ENCODE peak calls at places on chromosome 1, in ten cellular contexts. One of them, this sample, is unnamed.
A peak's percentile ranks its signal among the peaks of the same experiment; 100 is the strongest.

GRCh38 chr1:1361982-1362423 is 3.6 kb upstream of the MXRA8 start:
- DNase-seq in type B pancreatic cell: no peak
- DNase-seq in ELR: peak; percentile 88
- DNase-seq in H9: peak; percentile 61
- DNase-seq in stimulated activated naive B cell treated with anti-CD40 and anti-IgM and Interleukin-4, amounts not matched to agents 10 μg/mL and 1 μg/mL and 100 μg/mL, for 72 hours: no peak
- DNase-seq in lower leg skin: no peak
- DNase-seq in stimulated activated CD4-positive, alpha-beta T cell treated with anti-CD3 and anti-CD28 coated beads, TNF-alpha, amount 100 ng/mL, for 48 hours: no peak
- DNase-seq in NCI-H1105 treated with DMSO at 0.1 percent for 48 hours: no peak
- DNase-seq in 8988T: no peak
- DNase-seq in effector memory CD8-positive, alpha-beta T cell: no peak
- DNase-seq in this sample: no peak

GRCh38 chr1:202233824-202234223 is 40.2 kb downstream of the LGR6 start:
- DNase-seq in stimulated activated naive B cell treated with anti-CD40 and anti-IgM and Interleukin-4, amounts not matched to agents 10 μg/mL and 1 μg/mL and 100 μg/mL, for 72 hours: no peak
- DNase-seq in effector memory CD8-positive, alpha-beta T cell: no peak
- DNase-seq in H9: no peak
- DNase-seq in ELR: no peak
- DNase-seq in stimulated activated CD4-positive, alpha-beta T cell treated with anti-CD3 and anti-CD28 coated beads, TNF-alpha, amount 100 ng/mL, for 48 hours: no peak
- DNase-seq in NCI-H1105 treated with DMSO at 0.1 percent for 48 hours: no peak
- DNase-seq in lower leg skin: no peak
- DNase-seq in type B pancreatic cell: no peak
- DNase-seq in 8988T: no peak
- DNase-seq in this sample: no peak

GRCh38 chr1:49297783-49298182 is 521.1 kb upstream of the BEND5 start:
- DNase-seq in effector memory CD8-positive, alpha-beta T cell: no peak
- DNase-seq in stimulated activated CD4-positive, alpha-beta T cell treated with anti-CD3 and anti-CD28 coated beads, TNF-alpha, amount 100 ng/mL, for 48 hours: no peak
- DNase-seq in ELR: no peak
- DNase-seq in NCI-H1105 treated with DMSO at 0.1 percent for 48 hours: no peak
- DNase-seq in stimulated activated naive B cell treated with anti-CD40 and anti-IgM and Interleukin-4, amounts not matched to agents 10 μg/mL and 1 μg/mL and 100 μg/mL, for 72 hours: no peak
- DNase-seq in H9: peak; percentile 29
- DNase-seq in 8988T: no peak
- DNase-seq in type B pancreatic cell: no peak
- DNase-seq in lower leg skin: no peak
- DNase-seq in this sample: no peak

GRCh38 chr1:150498342-150498741 is 9.6 kb upstream of the ECM1 start:
- DNase-seq in stimulated activated CD4-positive, alpha-beta T cell treated with anti-CD3 and anti-CD28 coated beads, TNF-alpha, amount 100 ng/mL, for 48 hours: no peak
- DNase-seq in H9: no peak
- DNase-seq in effector memory CD8-positive, alpha-beta T cell: no peak
- DNase-seq in 8988T: no peak
- DNase-seq in stimulated activated naive B cell treated with anti-CD40 and anti-IgM and Interleukin-4, amounts not matched to agents 10 μg/mL and 1 μg/mL and 100 μg/mL, for 72 hours: no peak
- DNase-seq in NCI-H1105 treated with DMSO at 0.1 percent for 48 hours: no peak
- DNase-seq in type B pancreatic cell: no peak
- DNase-seq in lower leg skin: no peak
- DNase-seq in ELR: no peak
- DNase-seq in this sample: no peak

GRCh38 chr1:26529655-26530539 is at the start of gene RPS6KA1:
- DNase-seq in NCI-H1105 treated with DMSO at 0.1 percent for 48 hours: peak; percentile 63
- DNase-seq in H9: peak; percentile 82
- DNase-seq in lower leg skin: peak; percentile 89
- DNase-seq in stimulated activated naive B cell treated with anti-CD40 and anti-IgM and Interleukin-4, amounts not matched to agents 10 μg/mL and 1 μg/mL and 100 μg/mL, for 72 hours: peak; percentile 51
- DNase-seq in ELR: peak; percentile 66
- DNase-seq in effector memory CD8-positive, alpha-beta T cell: no peak
- DNase-seq in 8988T: peak; percentile 87
- DNase-seq in stimulated activated CD4-positive, alpha-beta T cell treated with anti-CD3 and anti-CD28 coated beads, TNF-alpha, amount 100 ng/mL, for 48 hours: peak; percentile 41
- DNase-seq in type B pancreatic cell: peak; percentile 80
- DNase-seq in this sample: peak; percentile 55

GRCh38 chr1:14704846-14705245 is 106.4 kb downstream of the KAZN start:
- DNase-seq in type B pancreatic cell: no peak
- DNase-seq in effector memory CD8-positive, alpha-beta T cell: no peak
- DNase-seq in NCI-H1105 treated with DMSO at 0.1 percent for 48 hours: no peak
- DNase-seq in stimulated activated naive B cell treated with anti-CD40 and anti-IgM and Interleukin-4, amounts not matched to agents 10 μg/mL and 1 μg/mL and 100 μg/mL, for 72 hours: no peak
- DNase-seq in H9: no peak
- DNase-seq in stimulated activated CD4-positive, alpha-beta T cell treated with anti-CD3 and anti-CD28 coated beads, TNF-alpha, amount 100 ng/mL, for 48 hours: no peak
- DNase-seq in 8988T: no peak
- DNase-seq in lower leg skin: no peak
- DNase-seq in ELR: no peak
- DNase-seq in this sample: no peak

GRCh38 chr1:7247158-7247557 is 461.9 kb downstream of the CAMTA1 start:
- DNase-seq in effector memory CD8-positive, alpha-beta T cell: no peak
- DNase-seq in ELR: no peak
- DNase-seq in stimulated activated naive B cell treated with anti-CD40 and anti-IgM and Interleukin-4, amounts not matched to agents 10 μg/mL and 1 μg/mL and 100 μg/mL, for 72 hours: no peak
- DNase-seq in type B pancreatic cell: no peak
- DNase-seq in lower leg skin: no peak
- DNase-seq in NCI-H1105 treated with DMSO at 0.1 percent for 48 hours: no peak
- DNase-seq in 8988T: no peak
- DNase-seq in H9: no peak
- DNase-seq in stimulated activated CD4-positive, alpha-beta T cell treated with anti-CD3 and anti-CD28 coated beads, TNF-alpha, amount 100 ng/mL, for 48 hours: no peak
- DNase-seq in this sample: no peak

GRCh38 chr1:63408331-63408730 is 40.9 kb downstream of the ALG6 start:
- DNase-seq in lower leg skin: no peak
- DNase-seq in type B pancreatic cell: no peak
- DNase-seq in effector memory CD8-positive, alpha-beta T cell: no peak
- DNase-seq in stimulated activated CD4-positive, alpha-beta T cell treated with anti-CD3 and anti-CD28 coated beads, TNF-alpha, amount 100 ng/mL, for 48 hours: no peak
- DNase-seq in NCI-H1105 treated with DMSO at 0.1 percent for 48 hours: no peak
- DNase-seq in ELR: no peak
- DNase-seq in H9: no peak
- DNase-seq in stimulated activated naive B cell treated with anti-CD40 and anti-IgM and Interleukin-4, amounts not matched to agents 10 μg/mL and 1 μg/mL and 100 μg/mL, for 72 hours: no peak
- DNase-seq in 8988T: no peak
- DNase-seq in this sample: no peak

GRCh38 chr1:234531181-234532132 is 52.5 kb upstream of the TARBP1 start:
- DNase-seq in lower leg skin: peak; percentile 93
- DNase-seq in NCI-H1105 treated with DMSO at 0.1 percent for 48 hours: no peak
- DNase-seq in H9: no peak
- DNase-seq in type B pancreatic cell: no peak
- DNase-seq in effector memory CD8-positive, alpha-beta T cell: no peak
- DNase-seq in stimulated activated naive B cell treated with anti-CD40 and anti-IgM and Interleukin-4, amounts not matched to agents 10 μg/mL and 1 μg/mL and 100 μg/mL, for 72 hours: no peak
- DNase-seq in 8988T: no peak
- DNase-seq in stimulated activated CD4-positive, alpha-beta T cell treated with anti-CD3 and anti-CD28 coated beads, TNF-alpha, amount 100 ng/mL, for 48 hours: no peak
- DNase-seq in ELR: no peak
- DNase-seq in this sample: no peak

GRCh38 chr1:55735110-55735509 is 519.9 kb upstream of the USP24 start:
- DNase-seq in ELR: peak; percentile 28
- DNase-seq in H9: no peak
- DNase-seq in type B pancreatic cell: no peak
- DNase-seq in stimulated activated CD4-positive, alpha-beta T cell treated with anti-CD3 and anti-CD28 coated beads, TNF-alpha, amount 100 ng/mL, for 48 hours: no peak
- DNase-seq in stimulated activated naive B cell treated with anti-CD40 and anti-IgM and Interleukin-4, amounts not matched to agents 10 μg/mL and 1 μg/mL and 100 μg/mL, for 72 hours: no peak
- DNase-seq in 8988T: no peak
- DNase-seq in NCI-H1105 treated with DMSO at 0.1 percent for 48 hours: no peak
- DNase-seq in lower leg skin: no peak
- DNase-seq in effector memory CD8-positive, alpha-beta T cell: no peak
- DNase-seq in this sample: no peak

GRCh38 chr1:205519541-205520131 is 15.2 kb downstream of the CDK18 start:
- DNase-seq in stimulated activated CD4-positive, alpha-beta T cell treated with anti-CD3 and anti-CD28 coated beads, TNF-alpha, amount 100 ng/mL, for 48 hours: no peak
- DNase-seq in type B pancreatic cell: no peak
- DNase-seq in effector memory CD8-positive, alpha-beta T cell: no peak
- DNase-seq in NCI-H1105 treated with DMSO at 0.1 percent for 48 hours: no peak
- DNase-seq in H9: peak; percentile 69
- DNase-seq in ELR: no peak
- DNase-seq in stimulated activated naive B cell treated with anti-CD40 and anti-IgM and Interleukin-4, amounts not matched to agents 10 μg/mL and 1 μg/mL and 100 μg/mL, for 72 hours: no peak
- DNase-seq in 8988T: no peak
- DNase-seq in lower leg skin: no peak
- DNase-seq in this sample: no peak

GRCh38 chr1:1069061-1069710 is 4.9 kb downstream of the RNF223 start:
- DNase-seq in NCI-H1105 treated with DMSO at 0.1 percent for 48 hours: peak; percentile 69
- DNase-seq in lower leg skin: peak; percentile 93
- DNase-seq in stimulated activated CD4-positive, alpha-beta T cell treated with anti-CD3 and anti-CD28 coated beads, TNF-alpha, amount 100 ng/mL, for 48 hours: peak; percentile 81
- DNase-seq in stimulated activated naive B cell treated with anti-CD40 and anti-IgM and Interleukin-4, amounts not matched to agents 10 μg/mL and 1 μg/mL and 100 μg/mL, for 72 hours: peak; percentile 86
- DNase-seq in effector memory CD8-positive, alpha-beta T cell: peak; percentile 93
- DNase-seq in type B pancreatic cell: peak; percentile 94
- DNase-seq in 8988T: peak; percentile 95
- DNase-seq in H9: peak; percentile 88
- DNase-seq in ELR: peak; percentile 57
- DNase-seq in this sample: peak; percentile 92